ENCODE peak calls at places on chromosomes 4 and X, in four cellular contexts. M is neuronal stem cell, F is H9, L is GM23248. E is an unnamed sample.

GRCh38 chrX:44785652-44786051 is 58.2 kb upstream of the DUSP21 start:
- DNase-seq in F (no peak), L (peak; percentile 93), M (no peak), E (no peak)

GRCh38 chr4:146165840-146166239 is 9.7 kb upstream of the LSM6 start:
- DNase-seq in M (no peak), L (peak; percentile 78), F (no peak), E (peak; percentile 21)

GRCh38 chr4:8770518-8771257 is 101.0 kb downstream of the HMX1 start:
- DNase-seq in M (no peak), L (no peak), F (no peak), E (no peak)

GRCh38 chr4:15638418-15638817 is 16.7 kb downstream of the FBXL5 start:
- DNase-seq in M (no peak), L (no peak), F (no peak), E (no peak)

GRCh38 chrX:65821721-65822496 is 154.5 kb downstream of the MSN start:
- DNase-seq in L (peak; percentile 1), M (no peak), F (no peak), E (no peak)

GRCh38 chr4:139558235-139559094 is 2.4 kb upstream of the SETD7 start:
- DNase-seq in M (no peak), L (no peak), F (no peak), E (no peak)

GRCh38 chr4:136829298-136829697 is 703.0 kb downstream of the PCDH18 start:
- DNase-seq in M (no peak), F (no peak), L (no peak), E (no peak)

GRCh38 chr4:31045151-31045550 is 325.0 kb downstream of the PCDH7 start:
- DNase-seq in F (no peak), L (no peak), M (no peak), E (no peak)

GRCh38 chr4:113073614-113074013 is 24.2 kb downstream of the ANK2 start:
- DNase-seq in F (no peak), M (no peak), L (no peak), E (no peak)

GRCh38 chrX:134484039-134484438 is 24.1 kb downstream of the HPRT1 start:
- DNase-seq in F (no peak), M (peak; percentile 32), L (peak; percentile 45), E (no peak)

DNA sequence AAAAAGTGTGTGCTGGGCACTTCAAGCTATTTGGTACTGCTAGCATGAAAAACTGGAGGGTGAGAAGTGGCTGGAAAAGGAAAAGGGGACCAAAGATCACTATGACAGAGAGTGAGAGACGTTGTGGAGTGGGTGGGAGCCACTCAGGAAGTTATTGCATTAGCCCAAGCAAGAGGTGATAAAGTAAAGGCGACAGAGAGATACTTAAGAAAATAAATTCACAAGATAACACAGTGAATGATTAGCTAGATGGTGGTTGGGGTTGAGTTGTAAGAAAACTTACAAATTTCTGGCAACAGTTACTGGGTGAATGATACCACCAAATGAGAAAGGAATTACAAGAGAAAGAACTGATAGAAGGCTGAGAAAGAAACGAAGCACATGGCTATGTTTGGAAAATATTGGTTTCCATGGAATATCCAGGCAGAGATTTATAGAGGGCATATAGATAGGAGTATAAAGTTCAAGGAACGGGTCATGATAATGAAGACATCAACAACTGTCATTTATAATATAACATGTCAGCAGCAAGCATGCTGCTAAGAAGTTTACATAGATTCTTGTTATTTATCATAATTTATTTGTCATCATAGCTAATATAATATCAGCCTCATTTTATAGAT is 60.7 kb downstream of the CASK start:
- DNase-seq in M (no peak), L (no peak), F (no peak), E (no peak)
- H3K4me2 ChIP-seq in M (no peak overlapping the region), L (no peak overlapping the region), F (no peak overlapping the region), E (no peak overlapping the region)

GRCh38 chr4:33071552-33071951 is 2351.4 kb downstream of the PCDH7 start:
- DNase-seq in F (no peak), M (no peak), L (peak; percentile 56), E (no peak)
- H3K9me3 ChIP-seq in F (no peaks in the 10 kb centered on the region), M (no peaks in the 10 kb centered on the region), L (no peaks in the 10 kb centered on the region), E (no peaks in the 10 kb centered on the region)

GRCh38 chr4:153271820-153272219 is 67.6 kb downstream of the TRIM2 start:
- DNase-seq in M (no peak), F (no peak), L (no peak), E (peak; percentile 8)
- H3K4me2 ChIP-seq in M (no peak overlapping the region), F (no peak overlapping the region), L (no peak overlapping the region), E (no peak overlapping the region)

DNA sequence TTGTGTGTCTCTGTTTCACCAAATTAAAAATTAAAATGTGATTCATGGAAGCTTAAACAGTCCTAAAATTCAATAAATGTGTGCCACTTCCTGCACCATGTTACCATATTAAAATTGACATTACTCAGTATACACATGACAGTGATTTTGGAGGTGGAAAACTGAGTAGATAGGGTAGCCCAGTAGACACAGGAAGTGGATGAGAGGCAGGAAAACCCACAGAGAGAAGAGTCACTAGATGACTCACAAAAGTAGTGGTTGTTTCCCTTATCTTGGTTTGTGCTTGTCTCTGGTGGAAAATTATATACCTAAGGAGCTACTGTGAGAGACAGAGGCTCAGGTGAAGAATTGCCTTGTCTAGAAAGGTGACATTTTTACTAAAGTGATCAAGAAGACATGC is 375.8 kb upstream of the CXorf51B start:
- DNase-seq in F (no peak), L (no peak), M (no peak), E (no peak)
- H3K9me3 ChIP-seq in F (peaks cover 23% of the 10 kb centered on the region), L (no peaks in the 10 kb centered on the region), M (no peaks in the 10 kb centered on the region), E (no peaks in the 10 kb centered on the region)

GRCh38 chr4:106409901-106410889 is 41.6 kb upstream of the GIMD1 start:
- DNase-seq in L (no peak), M (no peak), F (peak; percentile 58), E (no peak)

GRCh38 chr4:106418444-106418843 is 49.9 kb upstream of the GIMD1 start:
- DNase-seq in M (no peak), F (no peak), L (no peak), E (no peak)

DNA sequence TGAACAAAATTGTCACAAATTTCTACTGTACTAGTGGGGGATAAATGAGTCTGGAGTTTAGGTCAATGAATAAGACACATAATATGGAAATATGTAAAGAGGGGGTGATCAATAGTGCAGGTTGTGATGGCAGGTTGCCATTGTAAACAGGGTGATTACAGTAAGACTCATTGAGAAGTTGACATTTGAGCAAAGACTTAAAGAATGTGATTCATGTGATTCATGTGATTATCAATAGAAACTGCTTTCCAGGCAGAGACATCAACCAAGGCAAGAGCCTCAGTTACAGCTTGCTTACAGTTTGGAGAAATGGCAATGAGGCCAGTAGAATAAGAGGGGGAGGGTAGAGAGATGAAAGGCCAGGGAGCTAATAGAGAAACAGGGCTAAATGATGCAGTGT is 45.8 kb upstream of the GIMD1 start:
- DNase-seq in L (peak; percentile 30), F (no peak), M (no peak), E (no peak)
- H3K4me2 ChIP-seq in L (peak overlapping the region; percentile 3), F (no peak overlapping the region), M (no peak overlapping the region), E (no peak overlapping the region)